ENCODE peak calls at places on chromosomes 16 and 17, in seven cellular contexts. F, B, X, O, I, G and U are unnamed samples.

GRCh38 chr17:73697872-73698271 is 53.6 kb upstream of the SDK2 start:
- DNase-seq in G (peak; percentile 28), X (no peak), F (no peak), O (no peak), B (no peak), I (no peak), U (no peak)

GRCh38 chr17:49637050-49637449 is 40.8 kb downstream of the SPOP start:
- DNase-seq in O (no peak), G (no peak), F (no peak), B (no peak), I (no peak), X (no peak), U (no peak)

GRCh38 chr17:7215136-7215638 is 4.4 kb downstream of the DLG4 start:
- DNase-seq in O (no peak), G (peak; percentile 81), I (no peak), F (no peak), B (no peak), X (no peak), U (peak; percentile 68)

GRCh38 chr17:68738044-68738443 is 136.9 kb upstream of the FAM20A start:
- DNase-seq in O (no peak), X (no peak), G (no peak), F (no peak), B (no peak), I (no peak), U (peak; percentile 37)

GRCh38 chr16:86261379-86261778 is 248.9 kb upstream of the FOXF1 start:
- DNase-seq in F (no peak), I (no peak), X (no peak), G (no peak), B (no peak), O (no peak), U (no peak)

GRCh38 chr16:35255186-35255803 is 1795.9 kb downstream of the TP53TG3F start:
- DNase-seq in I (no peak), G (no peak), O (no peak), X (no peak), B (no peak), F (no peak), U (no peak)

GRCh38 chr16:55913717-55914116 is 38.5 kb upstream of the CES5A start:
- DNase-seq in B (no peak), X (peak; percentile 56), G (no peak), F (no peak), O (no peak), I (no peak), U (no peak)

GRCh38 chr17:31456814-31457213 is 65.3 kb downstream of the RAB11FIP4 start:
- DNase-seq in F (no peak), G (no peak), O (no peak), X (no peak), B (no peak), I (no peak), U (no peak)

GRCh38 chr16:31009894-31010293 is 544 bp downstream of the STX1B start:
- DNase-seq in G (peak; percentile 71), F (no peak), X (no peak), O (no peak), I (no peak), B (no peak), U (no peak)

GRCh38 chr16:31010539-31010938 is at the start of gene STX1B:
- DNase-seq in I (peak; percentile 26), X (peak; percentile 96), O (no peak), B (no peak), G (peak; percentile 96), F (no peak), U (no peak)

GRCh38 chr16:31008154-31008950 is 2.1 kb downstream of the STX1B start:
- DNase-seq in O (no peak), B (no peak), F (no peak), X (no peak), G (no peak), I (peak; percentile 76), U (no peak)

GRCh38 chr16:31009120-31009519 is 1.3 kb downstream of the STX1B start:
- DNase-seq in X (no peak), G (no peak), F (no peak), O (no peak), I (no peak), B (no peak), U (no peak)

DNA sequence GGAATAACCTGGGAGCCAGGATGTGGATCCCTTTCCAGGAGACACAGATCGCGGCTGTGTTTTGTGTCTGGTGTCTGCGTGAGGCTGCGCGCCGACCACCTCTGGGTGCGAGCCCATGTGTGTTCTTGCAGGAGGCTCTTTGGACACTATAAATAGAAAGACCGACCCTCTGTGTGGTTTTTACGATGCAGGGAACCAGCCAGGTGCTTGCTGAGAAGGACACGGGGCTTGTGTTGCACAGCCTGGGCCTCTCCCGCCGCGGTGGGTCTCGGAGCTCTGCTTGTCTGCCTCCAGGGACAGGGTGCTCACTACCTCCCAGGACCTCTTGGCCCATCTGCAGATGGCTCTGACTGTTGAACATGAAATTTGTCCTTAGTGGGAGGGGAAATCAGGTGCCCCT is 505 bp upstream of the STX1B start:
- DNase-seq in I (no peak), B (no peak), X (no peak), F (no peak), G (no peak), O (no peak), U (no peak)
- H3K4me3 ChIP-seq in I (peak overlapping the region; percentile 54), B (peak overlapping the region; percentile 57), X (peak overlapping the region; percentile 51), F (no peak overlapping the region), G (peak overlapping the region; percentile 64), O (no peak overlapping the region), U (peak overlapping the region; percentile 7)

GRCh38 chr17:33501185-33501584 is 208.1 kb upstream of the ASIC2 start:
- DNase-seq in X (no peak), I (no peak), O (no peak), F (no peak), G (peak; percentile 27), B (no peak), U (no peak)
- TF ChIP-seq CTCF in X (no peak), I (no peak), O (no peak), F (no peak), G (peak; percentile 20), B (no peak), U (no peak)

DNA sequence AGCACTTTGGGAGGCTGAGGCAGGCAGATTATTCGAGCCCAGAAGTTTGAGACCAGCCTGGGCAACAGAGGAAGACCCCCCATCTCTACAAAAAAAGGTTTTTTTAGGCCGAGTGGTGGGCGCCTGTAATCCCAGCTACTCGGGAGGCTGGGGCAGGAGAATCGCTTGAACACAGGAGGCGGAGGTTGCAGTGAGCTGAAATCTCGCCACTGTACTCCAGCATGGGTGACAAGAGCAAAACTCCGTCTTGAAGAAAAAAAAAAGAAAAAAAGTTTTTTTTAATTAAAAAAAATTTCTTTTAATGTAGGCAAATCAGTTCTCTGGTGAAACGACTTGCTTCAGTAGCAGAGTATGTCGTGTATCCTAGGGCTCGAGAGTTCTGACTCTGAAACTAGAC is 10.9 kb downstream of the HSD3B7 start:
- DNase-seq in X (no peak), F (no peak), I (no peak), O (no peak), G (no peak), B (no peak), U (no peak)
- H3K4me3 ChIP-seq in X (no peak overlapping the region), F (no peak overlapping the region), I (peak overlapping the region; percentile 55), O (no peak overlapping the region), G (peak overlapping the region; percentile 75), B (no peak overlapping the region), U (peak overlapping the region; percentile 72)

DNA sequence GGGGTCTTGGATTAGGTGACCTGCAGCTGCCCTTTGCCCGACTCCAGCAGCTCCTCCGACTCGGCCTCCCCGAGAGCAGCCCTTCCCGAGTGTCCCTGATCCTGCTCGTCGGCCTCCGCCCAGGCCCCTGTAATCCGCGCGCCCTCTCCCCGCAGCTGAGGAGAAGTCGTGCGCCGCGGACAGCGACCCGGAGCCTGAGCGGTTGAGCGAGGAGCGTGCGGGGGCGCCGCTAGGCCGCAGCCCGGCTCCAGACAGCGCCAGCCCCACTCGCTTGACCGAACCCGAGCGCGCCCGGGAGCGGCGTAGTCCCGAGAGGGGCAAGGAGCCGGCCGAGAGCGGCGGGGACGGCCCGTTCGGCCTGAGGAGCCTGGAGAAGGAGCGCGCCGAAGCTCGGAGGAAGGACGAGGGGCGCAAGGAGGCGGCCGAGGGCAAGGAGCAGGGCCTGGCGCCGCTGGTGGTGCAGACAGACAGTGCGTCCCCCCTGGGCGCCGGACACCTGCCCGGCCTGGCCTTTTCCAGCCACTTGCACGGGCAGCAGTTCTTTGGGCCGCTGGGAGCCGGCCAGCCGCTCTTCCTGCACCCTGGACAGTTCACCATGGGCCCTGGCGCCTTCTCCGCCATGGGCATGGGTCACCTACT is 5.5 kb downstream of the TBX2 start:
- DNase-seq in I (no peak), F (no peak), B (no peak), G (peak; percentile 57), X (no peak), O (no peak), U (no peak)
- TF ChIP-seq CTCF in I (no peak), F (no peak), B (no peak), G (no peak), X (no peak), O (no peak), U (no peak)

GRCh38 chr17:39836117-39836516 is 28.0 kb downstream of the IKZF3 start:
- DNase-seq in F (no peak), X (no peak), G (no peak), B (no peak), I (no peak), O (no peak), U (no peak)

GRCh38 chr17:39835038-39835786 is 28.9 kb downstream of the IKZF3 start:
- DNase-seq in O (no peak), X (no peak), B (no peak), F (no peak), I (no peak), G (peak; percentile 51), U (no peak)

GRCh38 chr17:39841202-39841601 is 22.9 kb downstream of the IKZF3 start:
- DNase-seq in X (no peak), B (no peak), G (no peak), I (no peak), O (no peak), F (no peak), U (no peak)

GRCh38 chr17:39838057-39838456 is 26.1 kb downstream of the IKZF3 start:
- DNase-seq in I (no peak), O (no peak), F (no peak), X (no peak), B (no peak), G (no peak), U (no peak)

GRCh38 chr17:39838784-39839183 is 25.3 kb downstream of the IKZF3 start:
- DNase-seq in B (no peak), O (no peak), G (no peak), X (no peak), I (no peak), F (no peak), U (no peak)
- H3K4me3 ChIP-seq in B (no peak overlapping the region), O (no peak overlapping the region), G (no peak overlapping the region), X (no peak overlapping the region), I (no peak overlapping the region), F (no peak overlapping the region), U (no peak overlapping the region)

DNA sequence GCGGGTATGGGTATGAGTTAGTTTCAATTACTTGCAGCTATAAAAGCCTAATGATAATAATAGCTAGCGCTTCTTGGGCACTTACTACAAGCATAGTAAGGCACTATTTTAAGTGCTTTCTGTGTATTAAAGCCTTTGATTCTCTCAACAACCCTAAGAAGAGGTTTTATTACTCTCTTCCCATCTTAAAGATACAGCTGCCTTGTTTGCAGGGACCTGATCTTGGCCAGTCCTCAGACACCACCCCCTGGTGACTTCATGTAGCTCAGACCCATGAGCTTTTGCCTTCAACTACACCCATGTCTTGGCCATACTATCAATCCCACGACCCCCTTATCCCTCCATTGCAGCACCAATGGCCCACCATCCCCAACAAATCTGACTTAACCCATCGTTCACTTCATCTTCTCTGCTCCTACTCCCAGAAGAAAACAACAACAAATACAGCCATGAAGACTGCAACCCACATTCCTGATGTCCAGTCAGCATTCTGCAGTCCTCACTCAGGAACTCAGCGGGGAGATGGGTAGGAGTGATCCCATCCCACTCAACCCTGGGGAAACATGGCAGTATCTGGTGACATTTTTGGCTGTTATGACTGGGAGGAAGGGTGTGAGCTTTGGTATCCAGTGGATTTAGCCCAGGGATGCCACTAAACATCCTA is 4.2 kb downstream of the GGA2 start:
- DNase-seq in G (no peak), I (no peak), B (no peak), F (no peak), X (no peak), O (no peak), U (peak; percentile 12)
- TF ChIP-seq CTCF in G (no peak), I (no peak), B (no peak), F (no peak), X (no peak), O (no peak), U (peak; percentile 26)